ENCODE peak calls at places on chromosome 13, in four cellular contexts. V is tibial artery; A is stimulated activated CD8-positive, alpha-beta memory T cell treated with anti-CD3 and anti-CD28 coated beads, Interleukin-7, amount 100 ng/mL, for 1 hour; J is T1000. M is an unnamed sample.

GRCh38 chr13:30454991-30455390 is 10.7 kb downstream of the HMGB1 start:
- DNase-seq in J (no peak), V (no peak), A (no peak), M (no peak)

GRCh38 chr13:98820744-98821371 is 68.4 kb upstream of the SLC15A1 start:
- DNase-seq in A (no peak), V (no peak), J (no peak), M (no peak)

GRCh38 chr13:111066544-111066943 is 48.6 kb upstream of the ARHGEF7 start:
- DNase-seq in A (no peak), V (no peak), J (no peak), M (no peak)

GRCh38 chr13:30739646-30740642 is 4.6 kb downstream of the ALOX5AP start:
- DNase-seq in A (peak; percentile 32), J (no peak), V (no peak), M (peak; percentile 83)

GRCh38 chr13:99845136-99845874 is 126.3 kb downstream of the ZIC5 start:
- DNase-seq in A (no peak), J (no peak), V (no peak), M (no peak)

GRCh38 chr13:74219571-74219970 is 85.4 kb upstream of the KLF12 start:
- DNase-seq in J (no peak), A (no peak), V (no peak), M (no peak)

GRCh38 chr13:102395939-102396338 is 5.9 kb downstream of the FGF14 start:
- DNase-seq in J (no peak), V (no peak), A (no peak), M (no peak)

GRCh38 chr13:26919311-26919710 is 158.7 kb upstream of the GPR12 start:
- DNase-seq in J (no peak), V (no peak), A (no peak), M (peak; percentile 59)

GRCh38 chr13:41546372-41547252 is 89.3 kb downstream of the RGCC start:
- DNase-seq in V (no peak), A (no peak), J (peak; percentile 20), M (peak; percentile 92)

GRCh38 chr13:99122171-99122570 is 78.5 kb upstream of the UBAC2 start:
- DNase-seq in V (no peak), A (no peak), J (no peak), M (no peak)

GRCh38 chr13:99044764-99045163 is 66.9 kb upstream of the DOCK9 start:
- DNase-seq in J (no peak), A (no peak), V (no peak), M (no peak)

GRCh38 chr13:49791753-49792549 is 531 bp downstream of the KPNA3 start:
- DNase-seq in A (peak; percentile 11), J (peak; percentile 31), V (peak; percentile 71), M (peak; percentile 34)

GRCh38 chr13:32237681-32238080 is 77.5 kb downstream of the ZAR1L start:
- DNase-seq in V (no peak), A (no peak), J (no peak), M (no peak)

GRCh38 chr13:84096221-84096620 is 213.9 kb upstream of the SLITRK1 start:
- DNase-seq in A (no peak), V (no peak), J (no peak), M (no peak)

GRCh38 chr13:76019421-76020044 is 383.4 kb downstream of the LMO7 start:
- DNase-seq in J (no peak), V (no peak), A (no peak), M (peak; percentile 55)

GRCh38 chr13:49791214-49791752 is 1.2 kb downstream of the KPNA3 start:
- DNase-seq in V (no peak), A (no peak), J (no peak), M (peak; percentile 14)

GRCh38 chr13:109476001-109476400 is 310.4 kb downstream of the IRS2 start:
- DNase-seq in J (no peak), V (no peak), A (no peak), M (no peak)

GRCh38 chr13:60986301-60986700 is 429.3 kb downstream of the PCDH20 start:
- DNase-seq in J (no peak), V (no peak), A (no peak), M (no peak)

GRCh38 chr13:72638059-72638815 is 89.2 kb downstream of the MZT1 start:
- DNase-seq in V (no peak), J (no peak), A (no peak), M (peak; percentile 25)

GRCh38 chr13:38602261-38602660 is 84.6 kb upstream of the FREM2 start:
- DNase-seq in J (no peak), V (no peak), A (no peak), M (no peak)

M was measured in RPMI7951.